ENCODE peak calls at places on chromosome 5, in ten cellular contexts. Z, B, T, L, S, U, Q, J, I and G are unnamed samples.

GRCh38 chr5:133298447-133298846 is 246.6 kb downstream of the HSPA4 start:
- DNase-seq in Z (peak; percentile 6), B (no peak), T (no peak), L (no peak), S (no peak), U (no peak), Q (no peak), J (no peak), I (no peak), G (no peak)

GRCh38 chr5:139482050-139482889 is at the start of gene STING1:
- DNase-seq in Z (no peak), B (peak; percentile 80), T (peak; percentile 98), L (peak; percentile 99), S (peak; percentile 94), U (peak; percentile 86), Q (peak; percentile 99), J (peak; percentile 99), I (peak; percentile 63), G (peak; percentile 97)

GRCh38 chr5:121366515-121366914 is 485.2 kb upstream of the FTMT start:
- DNase-seq in Z (no peak), B (no peak), T (peak; percentile 10), L (peak; percentile 18), S (peak; percentile 16), U (no peak), Q (peak; percentile 28), J (peak; percentile 18), I (no peak), G (peak; percentile 84)

GRCh38 chr5:57902035-57902434 is 419.4 kb upstream of the ACTBL2 start:
- DNase-seq in Z (no peak), B (no peak), T (peak; percentile 51), L (peak; percentile 37), S (no peak), U (no peak), Q (no peak), J (no peak), I (no peak), G (no peak)

GRCh38 chr5:25570067-25570583 is 925.3 kb upstream of the CDH10 start:
- DNase-seq in Z (no peak), B (no peak), T (no peak), L (no peak), S (no peak), U (no peak), Q (no peak), J (no peak), I (no peak), G (no peak)

GRCh38 chr5:109478830-109479229 is 69.1 kb upstream of the PJA2 start:
- DNase-seq in Z (no peak), B (no peak), T (no peak), L (no peak), S (no peak), U (no peak), Q (no peak), J (no peak), I (no peak), G (no peak)

GRCh38 chr5:35087971-35088370 is 40.2 kb upstream of the AGXT2 start:
- DNase-seq in Z (no peak), B (no peak), T (peak; percentile 50), L (peak; percentile 28), S (no peak), U (no peak), Q (peak; percentile 25), J (peak; percentile 31), I (no peak), G (peak; percentile 70)

GRCh38 chr5:169592937-169593650 is 9.5 kb downstream of the SPDL1 start:
- DNase-seq in Z (no peak), B (no peak), T (no peak), L (no peak), S (no peak), U (no peak), Q (no peak), J (no peak), I (no peak), G (no peak)

GRCh38 chr5:157252741-157253465 is 13.0 kb upstream of the CYFIP2 start:
- DNase-seq in Z (peak; percentile 77), B (no peak), T (peak; percentile 14), L (no peak), S (no peak), U (no peak), Q (peak; percentile 7), J (no peak), I (peak; percentile 52), G (peak; percentile 57)

GRCh38 chr5:34586117-34586885 is 69.8 kb upstream of the RAI14 start:
- DNase-seq in Z (no peak), B (no peak), T (peak; percentile 85), L (peak; percentile 93), S (peak; percentile 72), U (no peak), Q (peak; percentile 97), J (peak; percentile 97), I (no peak), G (peak; percentile 90)

GRCh38 chr5:76733049-76733417 is 17.1 kb downstream of the F2R start:
- DNase-seq in Z (no peak), B (no peak), T (no peak), L (no peak), S (no peak), U (no peak), Q (no peak), J (no peak), I (no peak), G (no peak)

GRCh38 chr5:158947831-158948230 is 151.9 kb downstream of the EBF1 start:
- DNase-seq in Z (no peak), B (no peak), T (peak; percentile 41), L (no peak), S (no peak), U (no peak), Q (peak; percentile 9), J (peak; percentile 14), I (no peak), G (peak; percentile 60)

GRCh38 chr5:138246334-138246733 is 28.1 kb downstream of the GFRA3 start:
- DNase-seq in Z (no peak), B (no peak), T (no peak), L (no peak), S (no peak), U (no peak), Q (no peak), J (no peak), I (no peak), G (no peak)

DNA sequence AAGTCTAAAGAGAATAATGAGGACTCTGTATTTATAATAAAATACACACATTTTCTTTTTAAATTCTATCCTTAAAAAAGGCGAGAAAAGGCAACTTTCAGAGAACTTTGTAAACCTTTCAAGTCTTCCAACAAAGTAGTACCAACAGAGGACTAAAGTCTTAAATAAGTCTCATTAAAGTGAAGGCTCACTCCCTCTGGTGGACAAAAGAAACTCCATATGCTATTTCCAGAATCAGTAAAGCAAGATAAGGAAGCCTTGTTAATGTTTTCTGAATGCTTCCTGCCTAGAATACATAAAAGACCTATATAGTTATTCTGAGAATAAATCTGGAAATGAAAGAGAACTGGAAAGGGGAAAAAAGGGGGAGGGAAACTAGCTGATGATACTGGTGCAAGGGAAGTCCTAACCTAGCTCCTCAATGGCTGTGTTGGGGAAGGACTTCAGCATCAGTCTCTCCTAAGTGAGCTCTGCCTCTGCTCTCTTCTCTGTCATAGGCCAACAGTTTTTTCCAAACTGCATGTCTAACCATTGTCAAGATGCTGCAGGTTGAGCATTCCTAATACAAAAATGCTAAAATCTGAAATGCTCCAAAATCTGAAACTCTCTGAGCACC is 7.2 kb downstream of the HMGCS1 start:
- DNase-seq in Z (peak; percentile 74), B (no peak), T (peak; percentile 81), L (peak; percentile 83), S (peak; percentile 32), U (no peak), Q (peak; percentile 77), J (peak; percentile 88), I (no peak), G (peak; percentile 69)
- TF ChIP-seq CTCF in Z (peak; percentile 89), B (peak; percentile 75), T (peak; percentile 67), L (peak; percentile 79), S (peak; percentile 77), U (no peak), Q (peak; percentile 76), J (peak; percentile 67), I (peak; percentile 72), G (peak; percentile 59)

GRCh38 chr5:50547303-50547702 is 106.2 kb upstream of the EMB start:
- DNase-seq in Z (peak; percentile 56), B (no peak), T (no peak), L (no peak), S (no peak), U (no peak), Q (no peak), J (no peak), I (no peak), G (no peak)
- H3K4me3 ChIP-seq in Z (no peak overlapping the region), B (no peak overlapping the region), T (no peak overlapping the region), L (no peak overlapping the region), S (no peak overlapping the region), U (no peak overlapping the region), Q (no peak overlapping the region), J (no peak overlapping the region), I (no peak overlapping the region), G (no peak overlapping the region)

GRCh38 chr5:112240011-112240410 is 179.1 kb downstream of the EPB41L4A start:
- DNase-seq in Z (no peak), B (no peak), T (peak; percentile 1), L (no peak), S (no peak), U (no peak), Q (no peak), J (no peak), I (no peak), G (no peak)

GRCh38 chr5:112234000-112234399 is 185.1 kb downstream of the EPB41L4A start:
- DNase-seq in Z (no peak), B (no peak), T (no peak), L (no peak), S (no peak), U (no peak), Q (no peak), J (no peak), I (no peak), G (no peak)

GRCh38 chr5:112237456-112237855 is 181.6 kb downstream of the EPB41L4A start:
- DNase-seq in Z (no peak), B (no peak), T (no peak), L (no peak), S (no peak), U (no peak), Q (no peak), J (no peak), I (no peak), G (no peak)

GRCh38 chr5:112232651-112233050 is 186.4 kb downstream of the EPB41L4A start:
- DNase-seq in Z (no peak), B (no peak), T (no peak), L (no peak), S (no peak), U (no peak), Q (no peak), J (no peak), I (no peak), G (no peak)

DNA sequence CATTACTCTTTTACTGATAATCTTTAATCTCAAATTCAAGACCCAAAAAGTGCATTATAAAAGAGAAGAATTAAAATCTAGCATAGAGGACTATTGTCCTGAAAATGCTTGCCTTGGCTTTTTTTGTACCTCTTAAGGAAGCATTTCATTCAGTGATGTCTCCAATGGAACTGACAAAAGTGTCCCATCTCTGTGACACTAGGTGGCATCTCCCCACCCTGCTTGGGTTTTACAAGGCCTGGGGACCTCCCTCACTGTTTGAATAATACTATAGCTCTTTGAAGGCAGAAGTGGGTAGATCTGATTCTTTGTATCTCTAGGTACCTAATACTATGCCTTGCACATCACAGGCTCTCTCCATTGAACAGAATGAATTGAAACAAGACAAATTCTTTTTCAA is 180.6 kb downstream of the EPB41L4A start:
- DNase-seq in Z (peak; percentile 22), B (no peak), T (no peak), L (no peak), S (no peak), U (no peak), Q (no peak), J (no peak), I (no peak), G (no peak)
- TF ChIP-seq CTCF in Z (peak; percentile 69), B (peak; percentile 36), T (no peak), L (no peak), S (no peak), U (no peak), Q (no peak), J (no peak), I (no peak), G (no peak)

GRCh38 chr5:19018822-19019221 is 969.2 kb downstream of the CDH18 start:
- DNase-seq in Z (no peak), B (no peak), T (no peak), L (no peak), S (no peak), U (no peak), Q (no peak), J (no peak), I (no peak), G (no peak)
- H3K4me3 ChIP-seq in Z (no peak overlapping the region), B (no peak overlapping the region), T (no peak overlapping the region), L (no peak overlapping the region), S (no peak overlapping the region), U (no peak overlapping the region), Q (no peak overlapping the region), J (no peak overlapping the region), I (no peak overlapping the region), G (no peak overlapping the region)